ENCODE peak calls at places on chromosomes 3 and 15, in eight cellular contexts. K is GM13976; B is AG08396; T is 8988T; S is left colon; N is activated CD8-positive, alpha-beta memory T cell treated with anti-CD3 and anti-CD28 coated beads, Interleukin-2, amount 50 U/mL, for 4 hours; E is WERI-Rb-1; H is mesendoderm. A is an unnamed sample.

GRCh38 chr3:124118397-124118796 is 126.5 kb upstream of the ROPN1 start:
- DNase-seq in E (no peak), N (no peak), H (no peak), T (no peak), S (no peak), K (no peak), B (no peak), A (no peak)

GRCh38 chr3:140384876-140385275 is 293.0 kb upstream of the TRIM42 start:
- DNase-seq in E (no peak), S (no peak), N (no peak), H (no peak), K (no peak), T (no peak), B (no peak), A (no peak)

GRCh38 chr3:183503738-183504137 is 51.8 kb downstream of the KLHL6 start:
- DNase-seq in S (no peak), E (no peak), H (peak; percentile 40), K (no peak), N (no peak), B (no peak), T (no peak), A (no peak)

GRCh38 chr15:83112233-83112958 is 5.0 kb downstream of the TM6SF1 start:
- DNase-seq in K (no peak), H (no peak), S (no peak), B (peak; percentile 92), T (no peak), N (no peak), E (no peak), A (no peak)

GRCh38 chr3:194686816-194687637 is 1.3 kb downstream of the FAM43A start:
- DNase-seq in T (peak; percentile 70), N (peak; percentile 34), B (peak; percentile 76), H (peak; percentile 84), S (no peak), K (peak; percentile 51), E (no peak), A (peak; percentile 37)

GRCh38 chr15:62087671-62088360 is 21.0 kb downstream of the C2CD4A start:
- DNase-seq in K (no peak), B (peak; percentile 19), H (no peak), T (no peak), N (no peak), E (no peak), S (no peak), A (no peak)

GRCh38 chr3:129442486-129442885 is 2.5 kb downstream of the IFT122 start:
- DNase-seq in B (no peak), K (no peak), H (no peak), T (no peak), N (no peak), S (no peak), E (no peak), A (no peak)

GRCh38 chr15:57036352-57036751 is 117.9 kb downstream of the TCF12 start:
- DNase-seq in N (no peak), E (no peak), S (no peak), H (peak; percentile 59), K (no peak), B (no peak), T (no peak), A (no peak)

GRCh38 chr3:126034481-126035361 is 49.2 kb downstream of the SLC41A3 start:
- DNase-seq in N (no peak), E (no peak), K (no peak), S (no peak), B (no peak), H (no peak), T (no peak), A (no peak)

GRCh38 chr3:140931801-140932200 is 9.8 kb upstream of the SLC25A36 start:
- DNase-seq in H (no peak), E (no peak), T (no peak), B (no peak), S (no peak), K (no peak), N (no peak), A (no peak)

GRCh38 chr3:178291555-178291954 is 244.7 kb upstream of the KCNMB2 start:
- DNase-seq in H (no peak), B (no peak), T (no peak), N (no peak), K (no peak), E (no peak), S (no peak), A (no peak)

GRCh38 chr3:109195812-109196211 is 59.3 kb downstream of the C3orf85 start:
- DNase-seq in H (peak; percentile 57), S (no peak), N (no peak), B (peak; percentile 49), T (no peak), E (no peak), K (no peak), A (no peak)

GRCh38 chr15:79641841-79642240 is 209.7 kb downstream of the MINAR1 start:
- DNase-seq in B (no peak), K (no peak), T (no peak), N (no peak), H (no peak), E (no peak), S (no peak), A (no peak)

GRCh38 chr3:154122096-154122911 is 1.1 kb downstream of the ARHGEF26 start:
- DNase-seq in S (peak; percentile 25), H (peak; percentile 50), T (no peak), N (no peak), K (peak; percentile 40), B (peak; percentile 57), E (no peak), A (peak; percentile 37)

A was measured in MM.1S.